ENCODE peak calls at places on chromosomes 7 and 10, in seven cellular contexts. F, X, K, M, G, B and P are unnamed samples.

GRCh38 chr10:112187527-112187926 is 4.0 kb upstream of the GPAM start:
- DNase-seq in M (no peak), X (no peak), B (no peak), K (no peak), G (no peak), F (no peak), P (no peak)

GRCh38 chr7:1794888-1795542 is 124.9 kb downstream of the ELFN1 start:
- DNase-seq in X (no peak), M (no peak), B (no peak), G (no peak), K (peak), F (no peak), P (no peak)

GRCh38 chr7:129649128-129649690 is 37.7 kb downstream of the NRF1 start:
- DNase-seq in F (no peak), M (no peak), K (no peak), G (no peak), B (no peak), X (no peak), P (no peak)

GRCh38 chr10:10824611-10825148 is 193.0 kb upstream of the CELF2 start:
- DNase-seq in M (peak), B (no peak), K (peak), G (no peak), X (no peak), F (peak), P (no peak)

GRCh38 chr7:50450691-50451051 is 521 bp upstream of the FIGNL1 start:
- DNase-seq in G (peak), X (peak), K (peak), F (no peak), M (peak), B (no peak), P (no peak)

GRCh38 chr7:25952277-25953057 is 199.5 kb upstream of the NFE2L3 start:
- DNase-seq in K (no peak), G (no peak), M (no peak), X (no peak), F (no peak), B (peak), P (no peak)

GRCh38 chr7:77985974-77986339 is 187.4 kb downstream of the PHTF2 start:
- DNase-seq in M (no peak), B (no peak), G (no peak), F (peak), K (no peak), X (no peak), P (no peak)

GRCh38 chr10:129328531-129328930 is 138.5 kb upstream of the MGMT start:
- DNase-seq in K (no peak), M (no peak), B (no peak), X (no peak), G (no peak), F (no peak), P (no peak)

GRCh38 chr10:110176626-110177025 is 30.8 kb upstream of the MXI1 start:
- DNase-seq in X (no peak), B (no peak), F (no peak), G (no peak), K (no peak), M (no peak), P (no peak)

GRCh38 chr7:100639995-100640394 is 1.4 kb downstream of the TFR2 start:
- DNase-seq in B (no peak), F (no peak), K (no peak), M (no peak), G (no peak), X (no peak), P (no peak)

GRCh38 chr10:68330852-68331454 is 911 bp upstream of the HNRNPH3 start:
- DNase-seq in X (peak), M (no peak), G (no peak), B (no peak), K (no peak), F (no peak), P (no peak)

GRCh38 chr10:113473851-113474250 is 79.0 kb upstream of the HABP2 start:
- DNase-seq in F (no peak), X (no peak), M (peak), K (peak), B (no peak), G (no peak), P (no peak)

GRCh38 chr7:92504563-92504962 is 23.8 kb downstream of the PEX1 start:
- DNase-seq in M (no peak), X (no peak), F (no peak), B (no peak), G (no peak), K (no peak), P (no peak)

GRCh38 chr10:105044902-105045301 is 403.8 kb downstream of the SORCS3 start:
- DNase-seq in G (no peak), F (no peak), B (no peak), K (no peak), X (no peak), M (no peak), P (no peak)

GRCh38 chr7:158329014-158329610 is 258.5 kb downstream of the PTPRN2 start:
- DNase-seq in X (no peak), B (no peak), F (no peak), K (no peak), M (no peak), G (no peak), P (no peak)

GRCh38 chr10:102775973-102776669 is 32.4 kb downstream of the WBP1L start:
- DNase-seq in B (no peak), F (peak), X (peak), M (peak), K (peak), G (no peak), P (no peak)

GRCh38 chr10:21336476-21337170 is 188.9 kb downstream of the SKIDA1 start:
- DNase-seq in F (peak), K (peak), M (peak), G (no peak), B (no peak), X (no peak), P (no peak)

GRCh38 chr10:43689618-43689954 is 40.9 kb upstream of the ZNF32 start:
- DNase-seq in X (peak), G (no peak), B (no peak), F (no peak), M (peak), K (no peak), P (no peak)

GRCh38 chr7:109092268-109092667 is 522.6 kb downstream of the DNAJB9 start:
- DNase-seq in M (no peak), X (no peak), K (no peak), F (no peak), G (no peak), B (no peak), P (no peak)

GRCh38 chr7:156942708-156943090 is 6.8 kb upstream of the NOM1 start:
- DNase-seq in B (no peak), F (no peak), K (no peak), M (no peak), X (no peak), G (no peak), P (no peak)

GRCh38 chr10:8305871-8306652 is 251.6 kb downstream of the GATA3 start:
- DNase-seq in K (no peak), M (no peak), X (peak), F (no peak), G (no peak), B (no peak), P (no peak)

GRCh38 chr10:78470267-78471103 is 436.8 kb downstream of the RPS24 start:
- DNase-seq in G (no peak), K (peak), X (no peak), B (peak), F (no peak), M (no peak), P (no peak)

GRCh38 chr10:103433858-103434257 is 18.3 kb downstream of the CALHM2 start:
- DNase-seq in F (peak), G (no peak), B (no peak), X (no peak), M (no peak), K (no peak), P (no peak)

GRCh38 chr10:44293842-44294241 is 91.1 kb downstream of the CXCL12 start:
- DNase-seq in F (no peak), B (no peak), X (no peak), G (no peak), M (peak), K (peak), P (no peak)

GRCh38 chr7:8146156-8146555 is 115.8 kb downstream of the ICA1 start:
- DNase-seq in X (no peak), G (no peak), B (no peak), M (no peak), F (no peak), K (no peak), P (no peak)

GRCh38 chr7:17690030-17690429 is 250.3 kb downstream of the SNX13 start:
- DNase-seq in K (peak), F (peak), G (no peak), M (peak), X (no peak), B (no peak), P (no peak)

GRCh38 chr10:129761166-129761565 is 202.9 kb downstream of the EBF3 start:
- DNase-seq in X (no peak), M (no peak), G (no peak), F (no peak), K (no peak), B (peak), P (no peak)